ENCODE peak calls at places on chromosome X, in five cellular contexts. P is tibial nerve, K is OCI-LY7, S is transverse colon, Z is spleen. F is an unnamed sample.

GRCh38 chrX:2252331-2253065 is 248.3 kb downstream of the DHRSX start:
- DNase-seq in P (no peak), K (no peak), S (no peak), Z (no peak), F (no peak)

GRCh38 chrX:153498453-153498852 is 3.7 kb downstream of the BGN start:
- DNase-seq in P (no peak), K (no peak), S (no peak), Z (no peak), F (no peak)

GRCh38 chrX:47648376-47648775 is 2.0 kb downstream of the ELK1 start:
- DNase-seq in P (no peak), K (no peak), S (no peak), Z (no peak), F (no peak)

GRCh38 chrX:6363193-6363592 is 134.5 kb upstream of the NLGN4X start:
- DNase-seq in P (no peak), K (no peak), S (no peak), Z (no peak), F (no peak)

GRCh38 chrX:136936183-136936549 is 55.6 kb upstream of the RBMX start:
- DNase-seq in P (no peak), K (no peak), S (no peak), Z (no peak), F (no peak)

GRCh38 chrX:136147320-136147901 is at the start of gene FHL1:
- DNase-seq in P (peak), K (peak), S (peak), Z (peak), F (no peak)

GRCh38 chrX:40920351-40920750 is 164.9 kb upstream of the USP9X start:
- DNase-seq in P (no peak), K (no peak), S (no peak), Z (no peak), F (no peak)

GRCh38 chrX:109966246-109966645 is 36.7 kb upstream of the TMEM164 start:
- DNase-seq in P (no peak), K (no peak), S (no peak), Z (no peak), F (no peak)

GRCh38 chrX:136767104-136767941 is 13.4 kb downstream of the ARHGEF6 start:
- DNase-seq in P (no peak), K (peak), S (peak), Z (peak), F (peak)

GRCh38 chrX:132171478-132171877 is 43.7 kb upstream of the FRMD7 start:
- DNase-seq in P (no peak), K (peak), S (no peak), Z (no peak), F (peak)

GRCh38 chrX:19593684-19594083 is 78.4 kb upstream of the MAP3K15 start:
- DNase-seq in P (no peak), K (peak), S (no peak), Z (no peak), F (peak)

GRCh38 chrX:48715066-48715465 is 18.5 kb downstream of the SUV39H1 start:
- DNase-seq in P (no peak), K (no peak), S (no peak), Z (no peak), F (no peak)

GRCh38 chrX:19183777-19184485 is 61.7 kb upstream of the ADGRG2 start:
- DNase-seq in P (no peak), K (no peak), S (no peak), Z (no peak), F (no peak)

GRCh38 chrX:63506320-63506719 is 155.2 kb upstream of the SPIN4 start:
- DNase-seq in P (no peak), K (peak), S (no peak), Z (no peak), F (peak)

GRCh38 chrX:68831405-68832100 is 2.7 kb downstream of the EFNB1 start:
- DNase-seq in P (no peak), K (no peak), S (no peak), Z (no peak), F (no peak)

GRCh38 chrX:145609951-145610511 is 207.6 kb upstream of the SLITRK2 start:
- DNase-seq in P (no peak), K (no peak), S (no peak), Z (no peak), F (no peak)

GRCh38 chrX:49066690-49067089 is 7.1 kb downstream of the PRAF2 start:
- DNase-seq in P (no peak), K (no peak), S (no peak), Z (no peak), F (no peak)

GRCh38 chrX:38036471-38036870 is 30.1 kb downstream of the SYTL5 start:
- DNase-seq in P (no peak), K (no peak), S (no peak), Z (no peak), F (no peak)

GRCh38 chrX:30521440-30522182 is 56.0 kb downstream of the TASL start:
- DNase-seq in P (no peak), K (no peak), S (no peak), Z (no peak), F (no peak)

GRCh38 chrX:137423241-137423640 is 142.7 kb upstream of the ZIC3 start:
- DNase-seq in P (no peak), K (no peak), S (no peak), Z (no peak), F (no peak)

GRCh38 chrX:136812286-136812685 is 31.6 kb upstream of the ARHGEF6 start:
- DNase-seq in P (no peak), K (no peak), S (no peak), Z (no peak), F (no peak)

GRCh38 chrX:66638591-66639500 is at the start of gene EDA2R:
- DNase-seq in P (no peak), K (peak), S (peak), Z (peak), F (peak)

GRCh38 chrX:68196939-68197791 is 236.1 kb downstream of the OPHN1 start:
- DNase-seq in P (no peak), K (peak), S (peak), Z (no peak), F (peak)

GRCh38 chrX:132483951-132484350 is 4.9 kb downstream of the MBNL3 start:
- DNase-seq in P (no peak), K (no peak), S (no peak), Z (no peak), F (no peak)

GRCh38 chrX:18098704-18099103 is 122.0 kb downstream of the BEND2 start:
- DNase-seq in P (no peak), K (no peak), S (no peak), Z (no peak), F (no peak)

GRCh38 chrX:151564035-151564434 is 560 bp downstream of the PASD1 start:
- DNase-seq in P (no peak), K (no peak), S (no peak), Z (no peak), F (no peak)

DNA sequence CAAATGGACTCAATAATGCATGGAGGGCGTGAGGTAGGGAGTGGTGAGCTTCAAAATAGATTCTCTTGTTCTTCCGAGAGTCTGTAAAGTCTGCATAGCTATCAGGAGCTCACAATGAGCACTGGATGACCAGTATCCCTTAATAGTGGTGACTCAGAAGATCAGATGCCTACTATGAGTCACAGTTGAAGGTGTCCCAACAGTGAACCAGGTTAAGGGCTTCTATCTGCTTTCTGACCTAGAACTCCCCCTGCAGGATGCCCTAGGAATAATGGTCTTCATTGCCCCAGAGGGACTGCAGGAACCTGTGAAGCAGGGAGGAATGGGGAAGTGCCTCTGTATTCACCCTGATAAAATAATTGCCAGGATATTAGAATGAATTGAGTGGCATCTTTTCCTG is 22.1 kb downstream of the DGKK start:
- DNase-seq in P (no peak), K (peak), S (peak), Z (no peak), F (peak)
- TF ChIP-seq CTCF in P (no peak), K (peak), S (peak), Z (no peak), F (peak)

GRCh38 chrX:39201305-39201990 is 400.2 kb downstream of the MID1IP1 start:
- DNase-seq in P (no peak), K (no peak), S (no peak), Z (no peak), F (peak)
- H3K4me3 ChIP-seq in P (no peak), K (no peak), S (no peak), Z (no peak), F (no peak)

GRCh38 chrX:100636321-100636991 is at the start of gene TSPAN6:
- DNase-seq in P (peak), K (no peak), S (peak), Z (peak), F (peak)
- TF ChIP-seq CTCF in P (peak), K (peak), S (peak), Z (peak), F (no peak)

GRCh38 chrX:103360916-103361315 is 4.6 kb downstream of the TCEAL9 start:
- DNase-seq in P (no peak), K (no peak), S (no peak), Z (no peak), F (no peak)

GRCh38 chrX:103360092-103360491 is 3.8 kb downstream of the TCEAL9 start:
- DNase-seq in P (no peak), K (no peak), S (no peak), Z (no peak), F (no peak)

GRCh38 chrX:103356897-103357296 is 591 bp downstream of the TCEAL9 start:
- DNase-seq in P (no peak), K (no peak), S (peak), Z (no peak), F (no peak)

GRCh38 chrX:103356023-103356798 is at the start of gene TCEAL9:
- DNase-seq in P (peak), K (peak), S (peak), Z (no peak), F (peak)

GRCh38 chrX:103357871-103358270 is 1.6 kb downstream of the TCEAL9 start:
- DNase-seq in P (no peak), K (no peak), S (no peak), Z (no peak), F (no peak)
- H3K4me3 ChIP-seq in P (no peak), K (no peak), S (peak), Z (peak), F (no peak)

GRCh38 chrX:26651755-26652154 is 435.8 kb downstream of the MAGEB5 start:
- DNase-seq in P (no peak), K (peak), S (no peak), Z (no peak), F (peak)
- TF ChIP-seq CTCF in P (no peak), K (peak), S (no peak), Z (no peak), F (peak)

GRCh38 chrX:71487814-71488213 is 45.1 kb upstream of the OGT start:
- DNase-seq in P (no peak), K (no peak), S (no peak), Z (no peak), F (no peak)

GRCh38 chrX:71493111-71493613 is 39.7 kb upstream of the OGT start:
- DNase-seq in P (peak), K (no peak), S (peak), Z (no peak), F (no peak)

GRCh38 chrX:71489540-71489939 is 43.4 kb upstream of the OGT start:
- DNase-seq in P (no peak), K (no peak), S (no peak), Z (no peak), F (no peak)

GRCh38 chrX:71496476-71496875 is 36.4 kb upstream of the OGT start:
- DNase-seq in P (no peak), K (no peak), S (no peak), Z (no peak), F (no peak)

GRCh38 chrX:71492086-71493065 is 40.5 kb upstream of the OGT start:
- DNase-seq in P (peak), K (no peak), S (peak), Z (peak), F (peak)
- H3K4me3 ChIP-seq in P (peak), K (no peak), S (peak), Z (peak), F (peak)